ENCODE peak calls at places on chromosomes 4 and X, in nine cellular contexts. One of them, this sample, is unnamed.

GRCh38 chr4:130029442-130029841 is 933.5 kb downstream of the C4orf33 start:
- DNase-seq in HCT116: no peak
- DNase-seq in right lobe of liver: no peak
- DNase-seq in gastrocnemius medialis: no peak
- DNase-seq in Peyer's patch: no peak
- DNase-seq in A549: no peak
- DNase-seq in stomach: no peak
- DNase-seq in transverse colon: no peak
- DNase-seq in breast epithelium: no peak
- DNase-seq in this sample: no peak

GRCh38 chrX:39261446-39262147 is 460.3 kb downstream of the MID1IP1 start:
- DNase-seq in A549: peak
- DNase-seq in right lobe of liver: no peak
- DNase-seq in stomach: no peak
- DNase-seq in breast epithelium: no peak
- DNase-seq in Peyer's patch: no peak
- DNase-seq in transverse colon: no peak
- DNase-seq in gastrocnemius medialis: no peak
- DNase-seq in HCT116: peak
- DNase-seq in this sample: no peak

GRCh38 chrX:108165349-108166111 is 74.0 kb downstream of the ATG4A start:
- DNase-seq in right lobe of liver: no peak
- DNase-seq in HCT116: peak
- DNase-seq in Peyer's patch: no peak
- DNase-seq in gastrocnemius medialis: no peak
- DNase-seq in A549: peak
- DNase-seq in stomach: peak
- DNase-seq in breast epithelium: no peak
- DNase-seq in transverse colon: no peak
- DNase-seq in this sample: no peak

GRCh38 chr4:32163125-32163524 is 1443.0 kb downstream of the PCDH7 start:
- DNase-seq in HCT116: no peak
- DNase-seq in stomach: no peak
- DNase-seq in Peyer's patch: no peak
- DNase-seq in transverse colon: no peak
- DNase-seq in gastrocnemius medialis: no peak
- DNase-seq in breast epithelium: no peak
- DNase-seq in right lobe of liver: no peak
- DNase-seq in A549: no peak
- DNase-seq in this sample: no peak

GRCh38 chr4:186726440-186727148 is 2.9 kb upstream of the FAT1 start:
- DNase-seq in A549: peak
- DNase-seq in breast epithelium: peak
- DNase-seq in gastrocnemius medialis: no peak
- DNase-seq in transverse colon: peak
- DNase-seq in stomach: peak
- DNase-seq in HCT116: peak
- DNase-seq in right lobe of liver: peak
- DNase-seq in Peyer's patch: peak
- DNase-seq in this sample: peak

GRCh38 chr4:24213936-24214335 is 324.1 kb upstream of the PPARGC1A start:
- DNase-seq in right lobe of liver: no peak
- DNase-seq in gastrocnemius medialis: no peak
- DNase-seq in breast epithelium: no peak
- DNase-seq in Peyer's patch: no peak
- DNase-seq in HCT116: no peak
- DNase-seq in stomach: no peak
- DNase-seq in transverse colon: no peak
- DNase-seq in A549: no peak
- DNase-seq in this sample: no peak

GRCh38 chr4:138894688-138895087 is 120.9 kb upstream of the NOCT start:
- DNase-seq in Peyer's patch: no peak
- DNase-seq in breast epithelium: no peak
- DNase-seq in gastrocnemius medialis: no peak
- DNase-seq in right lobe of liver: no peak
- DNase-seq in HCT116: no peak
- DNase-seq in A549: no peak
- DNase-seq in stomach: no peak
- DNase-seq in transverse colon: no peak
- DNase-seq in this sample: no peak

GRCh38 chr4:89365375-89366170 is 58.0 kb upstream of the GPRIN3 start:
- DNase-seq in right lobe of liver: no peak
- DNase-seq in stomach: no peak
- DNase-seq in gastrocnemius medialis: no peak
- DNase-seq in breast epithelium: no peak
- DNase-seq in A549: peak
- DNase-seq in HCT116: no peak
- DNase-seq in transverse colon: no peak
- DNase-seq in Peyer's patch: no peak
- DNase-seq in this sample: no peak

GRCh38 chr4:120692964-120693363 is 229.6 kb downstream of the PRDM5 start:
- DNase-seq in right lobe of liver: no peak
- DNase-seq in Peyer's patch: no peak
- DNase-seq in gastrocnemius medialis: no peak
- DNase-seq in HCT116: peak
- DNase-seq in A549: peak
- DNase-seq in stomach: no peak
- DNase-seq in breast epithelium: no peak
- DNase-seq in transverse colon: peak
- DNase-seq in this sample: no peak

GRCh38 chr4:188781655-188782054 is 642.4 kb downstream of the TRIML1 start:
- DNase-seq in right lobe of liver: no peak
- DNase-seq in transverse colon: no peak
- DNase-seq in stomach: peak
- DNase-seq in gastrocnemius medialis: no peak
- DNase-seq in A549: peak
- DNase-seq in breast epithelium: no peak
- DNase-seq in Peyer's patch: no peak
- DNase-seq in HCT116: peak
- DNase-seq in this sample: no peak

GRCh38 chrX:106955004-106955772 is 35.0 kb downstream of the CLDN2 start:
- DNase-seq in transverse colon: no peak
- DNase-seq in HCT116: no peak
- DNase-seq in stomach: no peak
- DNase-seq in Peyer's patch: no peak
- DNase-seq in right lobe of liver: no peak
- DNase-seq in gastrocnemius medialis: no peak
- DNase-seq in breast epithelium: no peak
- DNase-seq in A549: peak
- DNase-seq in this sample: no peak

GRCh38 chrX:26262121-26262523 is 46.2 kb downstream of the MAGEB5 start:
- DNase-seq in gastrocnemius medialis: no peak
- DNase-seq in transverse colon: no peak
- DNase-seq in breast epithelium: no peak
- DNase-seq in A549: peak
- DNase-seq in right lobe of liver: no peak
- DNase-seq in stomach: no peak
- DNase-seq in Peyer's patch: no peak
- DNase-seq in HCT116: no peak
- DNase-seq in this sample: no peak

GRCh38 chrX:133535066-133535465 is 119.8 kb upstream of the GPC4 start:
- DNase-seq in gastrocnemius medialis: no peak
- DNase-seq in A549: no peak
- DNase-seq in Peyer's patch: no peak
- DNase-seq in breast epithelium: no peak
- DNase-seq in transverse colon: no peak
- DNase-seq in HCT116: no peak
- DNase-seq in stomach: no peak
- DNase-seq in right lobe of liver: no peak
- DNase-seq in this sample: no peak

GRCh38 chr4:26197018-26197779 is 123.6 kb upstream of the RBPJ start:
- DNase-seq in A549: peak
- DNase-seq in stomach: peak
- DNase-seq in right lobe of liver: no peak
- DNase-seq in gastrocnemius medialis: no peak
- DNase-seq in breast epithelium: peak
- DNase-seq in transverse colon: peak
- DNase-seq in Peyer's patch: no peak
- DNase-seq in HCT116: peak
- DNase-seq in this sample: no peak

GRCh38 chr4:125952631-125953030 is 637.9 kb downstream of the FAT4 start:
- DNase-seq in right lobe of liver: no peak
- DNase-seq in A549: no peak
- DNase-seq in gastrocnemius medialis: no peak
- DNase-seq in HCT116: no peak
- DNase-seq in stomach: no peak
- DNase-seq in breast epithelium: no peak
- DNase-seq in Peyer's patch: no peak
- DNase-seq in transverse colon: no peak
- DNase-seq in this sample: no peak
- H3K27ac ChIP-seq in right lobe of liver: no peak
- H3K27ac ChIP-seq in A549: no peak
- H3K27ac ChIP-seq in gastrocnemius medialis: no peak
- H3K27ac ChIP-seq in HCT116: no peak
- H3K27ac ChIP-seq in stomach: no peak
- H3K27ac ChIP-seq in breast epithelium: no peak
- H3K27ac ChIP-seq in Peyer's patch: no peak
- H3K27ac ChIP-seq in transverse colon: no peak
- H3K27ac ChIP-seq in this sample: no peak

DNA sequence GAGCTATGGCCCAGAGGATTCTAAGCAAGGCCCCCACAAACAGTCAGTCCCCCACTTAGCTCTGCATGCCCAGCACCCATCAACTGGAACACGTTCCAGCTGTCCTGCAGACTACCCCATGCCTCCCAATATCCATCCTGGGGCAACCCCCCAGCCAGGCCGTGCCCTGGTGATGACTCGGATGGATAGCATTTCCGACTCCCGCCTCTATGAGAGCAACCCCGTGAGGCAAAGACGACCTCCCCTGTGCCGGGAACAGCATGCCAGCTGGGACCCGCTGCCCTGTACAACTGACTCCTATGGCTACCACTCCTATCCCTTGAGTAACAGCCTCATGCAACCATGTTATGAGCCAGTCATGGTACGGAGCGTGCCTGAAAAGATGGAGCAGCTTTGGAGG is 32.0 kb downstream of the LAS1L start:
- DNase-seq in transverse colon: no peak
- DNase-seq in breast epithelium: no peak
- DNase-seq in gastrocnemius medialis: no peak
- DNase-seq in HCT116: no peak
- DNase-seq in right lobe of liver: no peak
- DNase-seq in Peyer's patch: no peak
- DNase-seq in stomach: no peak
- DNase-seq in A549: no peak
- DNase-seq in this sample: no peak
- TF ChIP-seq POLR2A in transverse colon: no peak
- TF ChIP-seq POLR2A in breast epithelium: no peak
- TF ChIP-seq POLR2A in gastrocnemius medialis: no peak
- TF ChIP-seq POLR2A in HCT116: no peak
- TF ChIP-seq POLR2A in right lobe of liver: no peak
- TF ChIP-seq POLR2A in Peyer's patch: no peak
- TF ChIP-seq POLR2A in stomach: no peak
- TF ChIP-seq POLR2A in A549: no peak
- TF ChIP-seq POLR2A in this sample: no peak

GRCh38 chrX:153952373-153953026 is 8.1 kb upstream of the RENBP start:
- DNase-seq in transverse colon: no peak
- DNase-seq in A549: no peak
- DNase-seq in gastrocnemius medialis: no peak
- DNase-seq in stomach: no peak
- DNase-seq in HCT116: no peak
- DNase-seq in Peyer's patch: no peak
- DNase-seq in breast epithelium: no peak
- DNase-seq in right lobe of liver: peak
- DNase-seq in this sample: no peak

GRCh38 chrX:153954618-153955450 is 10.4 kb upstream of the RENBP start:
- DNase-seq in right lobe of liver: peak
- DNase-seq in stomach: no peak
- DNase-seq in breast epithelium: no peak
- DNase-seq in transverse colon: no peak
- DNase-seq in gastrocnemius medialis: no peak
- DNase-seq in Peyer's patch: no peak
- DNase-seq in A549: no peak
- DNase-seq in HCT116: no peak
- DNase-seq in this sample: no peak

GRCh38 chrX:153953342-153953830 is 8.9 kb upstream of the RENBP start:
- DNase-seq in stomach: peak
- DNase-seq in gastrocnemius medialis: peak
- DNase-seq in breast epithelium: peak
- DNase-seq in transverse colon: peak
- DNase-seq in right lobe of liver: peak
- DNase-seq in Peyer's patch: peak
- DNase-seq in A549: peak
- DNase-seq in HCT116: no peak
- DNase-seq in this sample: peak

GRCh38 chrX:153955451-153955732 is 10.9 kb upstream of the RENBP start:
- DNase-seq in transverse colon: no peak
- DNase-seq in A549: no peak
- DNase-seq in right lobe of liver: peak
- DNase-seq in breast epithelium: no peak
- DNase-seq in stomach: no peak
- DNase-seq in Peyer's patch: no peak
- DNase-seq in HCT116: no peak
- DNase-seq in gastrocnemius medialis: no peak
- DNase-seq in this sample: no peak

GRCh38 chrX:153953892-153954617 is 9.6 kb upstream of the RENBP start:
- DNase-seq in A549: no peak
- DNase-seq in right lobe of liver: peak
- DNase-seq in Peyer's patch: no peak
- DNase-seq in HCT116: no peak
- DNase-seq in breast epithelium: no peak
- DNase-seq in stomach: no peak
- DNase-seq in gastrocnemius medialis: no peak
- DNase-seq in transverse colon: no peak
- DNase-seq in this sample: no peak
- H3K27ac ChIP-seq in A549: peak
- H3K27ac ChIP-seq in right lobe of liver: no peak
- H3K27ac ChIP-seq in Peyer's patch: no peak
- H3K27ac ChIP-seq in HCT116: no peak
- H3K27ac ChIP-seq in breast epithelium: peak
- H3K27ac ChIP-seq in stomach: peak
- H3K27ac ChIP-seq in gastrocnemius medialis: no peak
- H3K27ac ChIP-seq in transverse colon: peak
- H3K27ac ChIP-seq in this sample: peak

DNA sequence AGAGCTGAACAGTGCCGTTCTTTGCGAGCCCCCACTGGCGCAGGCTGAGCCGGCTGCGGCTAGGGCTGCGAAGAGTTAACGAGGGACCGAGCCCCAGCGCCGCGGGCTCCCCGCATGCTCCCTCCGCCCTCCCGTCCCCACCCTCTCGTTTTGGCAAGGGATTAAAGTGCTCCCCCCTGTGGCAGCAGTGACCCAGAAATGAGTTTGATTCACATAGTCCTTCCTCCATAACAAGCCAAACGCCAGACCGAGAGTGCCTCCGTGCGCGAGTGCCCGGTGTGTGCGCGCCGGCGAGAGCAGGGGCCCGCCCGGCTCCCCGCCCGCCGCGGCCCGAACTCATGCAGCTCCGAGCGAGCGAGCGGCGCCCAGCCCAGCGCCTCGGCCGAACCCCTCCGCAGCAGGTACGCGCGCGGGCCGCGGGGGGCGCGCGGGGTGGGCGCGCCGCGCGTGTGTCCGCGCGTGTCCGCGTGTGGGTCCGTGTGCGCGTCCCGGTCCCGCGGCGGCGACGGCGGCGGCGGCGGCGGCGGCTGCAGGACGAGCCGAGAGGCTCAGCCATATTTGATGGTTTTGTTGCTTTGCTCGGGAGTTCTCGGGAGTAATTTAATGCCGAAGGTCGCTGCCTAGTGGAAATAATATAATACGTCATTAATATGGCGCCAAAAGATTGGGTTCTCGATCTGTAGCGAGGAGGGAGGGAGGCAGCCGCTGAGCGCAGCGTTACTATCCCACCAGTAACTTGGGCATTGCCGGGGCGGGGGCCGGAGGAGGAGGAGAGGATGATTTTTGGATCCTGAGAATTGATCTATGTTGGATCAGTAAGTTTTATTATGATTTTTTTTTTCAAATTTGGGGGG is at the start of gene JADE1:
- DNase-seq in Peyer's patch: peak
- DNase-seq in A549: peak
- DNase-seq in HCT116: peak
- DNase-seq in right lobe of liver: peak
- DNase-seq in transverse colon: peak
- DNase-seq in stomach: peak
- DNase-seq in gastrocnemius medialis: peak
- DNase-seq in breast epithelium: peak
- DNase-seq in this sample: peak
- TF ChIP-seq POLR2A in Peyer's patch: peak
- TF ChIP-seq POLR2A in A549: peak
- TF ChIP-seq POLR2A in HCT116: peak
- TF ChIP-seq POLR2A in right lobe of liver: peak
- TF ChIP-seq POLR2A in transverse colon: peak
- TF ChIP-seq POLR2A in stomach: no peak
- TF ChIP-seq POLR2A in gastrocnemius medialis: peak
- TF ChIP-seq POLR2A in breast epithelium: no peak
- TF ChIP-seq POLR2A in this sample: no peak